ENCODE peak calls at places on chromosome 1, in seven cellular contexts. K, T, X, V, D, F and J are unnamed samples.
A peak's percentile ranks its signal among the peaks of the same experiment; 100 is the strongest.

GRCh38 chr1:110672753-110673108 is 2.0 kb downstream of the KCNA3 start:
- DNase-seq in K (no peak), T (peak; percentile 66), X (peak; percentile 29), V (no peak), D (no peak), F (no peak), J (peak; percentile 78)

GRCh38 chr1:246506785-246507639 is at the start of gene SMYD3:
- DNase-seq in K (peak; percentile 71), T (peak; percentile 84), X (peak; percentile 82), V (no peak), D (peak; percentile 90), F (peak; percentile 73), J (peak; percentile 88)

GRCh38 chr1:238752332-238752731 is 634.0 kb upstream of the CHRM3 start:
- DNase-seq in K (no peak), T (no peak), X (no peak), V (no peak), D (no peak), F (no peak), J (no peak)

GRCh38 chr1:168470821-168471473 is 72.8 kb downstream of the XCL2 start:
- DNase-seq in K (no peak), T (no peak), X (no peak), V (no peak), D (no peak), F (peak; percentile 95), J (no peak)

GRCh38 chr1:23214640-23215039 is 2.7 kb downstream of the HTR1D start:
- DNase-seq in K (no peak), T (no peak), X (no peak), V (no peak), D (no peak), F (no peak), J (no peak)

GRCh38 chr1:47709302-47710074 is 271.6 kb downstream of the FOXD2 start:
- DNase-seq in K (no peak), T (no peak), X (no peak), V (no peak), D (no peak), F (no peak), J (no peak)

GRCh38 chr1:2212167-2212541 is 16.0 kb upstream of the SKI start:
- DNase-seq in K (no peak), T (no peak), X (no peak), V (no peak), D (no peak), F (no peak), J (no peak)

GRCh38 chr1:145965119-145965744 is 742 bp downstream of the POLR3GL start:
- DNase-seq in K (no peak), T (no peak), X (no peak), V (no peak), D (no peak), F (no peak), J (no peak)

GRCh38 chr1:14571810-14572767 is 26.4 kb upstream of the KAZN start:
- DNase-seq in K (no peak), T (no peak), X (peak; percentile 34), V (no peak), D (no peak), F (no peak), J (peak; percentile 68)

GRCh38 chr1:203465943-203466342 is 9.7 kb upstream of the PRELP start:
- DNase-seq in K (no peak), T (no peak), X (no peak), V (no peak), D (no peak), F (no peak), J (no peak)

GRCh38 chr1:19336543-19336942 is 24.4 kb downstream of the SLC66A1 start:
- DNase-seq in K (no peak), T (no peak), X (no peak), V (no peak), D (no peak), F (peak; percentile 70), J (peak; percentile 34)

GRCh38 chr1:236990052-236990445 is 14.2 kb downstream of the MT1HL1 start:
- DNase-seq in K (no peak), T (no peak), X (no peak), V (no peak), D (no peak), F (no peak), J (peak; percentile 5)

GRCh38 chr1:902023-902422 is 21.7 kb upstream of the SAMD11 start:
- DNase-seq in K (no peak), T (no peak), X (no peak), V (no peak), D (no peak), F (no peak), J (peak; percentile 0)

GRCh38 chr1:210262167-210262896 is 29.7 kb downstream of the SERTAD4 start:
- DNase-seq in K (no peak), T (no peak), X (no peak), V (peak; percentile 8), D (no peak), F (peak; percentile 72), J (no peak)

GRCh38 chr1:53498555-53499142 is 39.5 kb downstream of the DMRTB1 start:
- DNase-seq in K (no peak), T (no peak), X (peak; percentile 30), V (no peak), D (no peak), F (no peak), J (no peak)

GRCh38 chr1:205237526-205238484 is 10.1 kb downstream of the TMCC2 start:
- DNase-seq in K (peak; percentile 57), T (peak; percentile 36), X (no peak), V (no peak), D (peak; percentile 37), F (no peak), J (peak; percentile 41)

GRCh38 chr1:218717611-218718010 is 372.5 kb downstream of the TGFB2 start:
- DNase-seq in K (no peak), T (no peak), X (no peak), V (no peak), D (no peak), F (no peak), J (no peak)

DNA sequence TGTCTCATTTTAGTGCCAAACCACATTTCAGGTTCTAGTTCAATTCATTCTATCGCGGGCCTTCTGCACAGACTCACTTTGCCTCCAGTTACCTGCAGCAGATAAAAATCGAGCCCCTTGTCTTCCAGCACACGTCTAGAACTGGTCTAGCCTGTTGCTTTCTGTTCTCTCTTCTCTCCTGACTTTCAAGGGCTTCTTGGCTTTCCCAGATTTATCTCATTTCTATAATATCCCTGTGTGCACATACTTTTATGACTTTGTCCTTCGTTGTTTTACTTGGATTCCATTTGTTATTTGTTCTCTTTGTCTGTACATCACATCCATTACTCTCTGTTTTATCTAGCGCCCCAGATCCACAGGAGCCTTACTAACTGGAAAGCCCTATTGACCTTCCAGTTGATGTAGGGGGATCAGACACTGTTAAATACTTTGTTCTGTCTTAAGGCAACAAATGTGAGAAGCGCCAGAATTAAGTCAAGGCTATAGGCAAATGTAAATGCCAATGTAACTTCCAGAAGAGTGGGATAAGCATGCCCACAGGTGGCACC is 284.5 kb upstream of the ADGRL4 start:
- DNase-seq in K (no peak), T (no peak), X (no peak), V (no peak), D (no peak), F (no peak), J (no peak)
- TF ChIP-seq CTCF in K (no peak), T (no peak), X (no peak), V (no peak), D (no peak), F (no peak), J (no peak)

DNA sequence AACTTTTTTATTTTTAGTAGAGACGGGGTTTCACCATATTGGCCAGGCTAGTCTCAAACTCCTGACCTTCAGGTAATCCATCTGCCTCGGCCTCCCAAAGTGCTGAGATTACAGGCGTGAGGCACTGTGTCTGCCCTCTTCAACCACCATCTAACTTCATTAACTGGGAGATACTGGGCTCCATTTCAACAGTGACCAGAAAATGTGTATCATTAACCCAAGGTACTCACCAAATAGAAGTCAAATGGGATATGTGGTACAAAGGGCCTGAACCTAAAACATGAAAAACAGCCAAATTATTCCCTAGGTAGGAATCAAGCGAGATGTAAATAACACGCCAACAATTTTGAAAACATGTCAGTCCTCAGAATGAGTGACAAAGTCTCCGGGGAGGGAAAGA is 1.2 kb downstream of the ILF2 start:
- DNase-seq in K (no peak), T (no peak), X (no peak), V (no peak), D (no peak), F (no peak), J (no peak)
- H3K4me3 ChIP-seq in K (peak overlapping the region; percentile 78), T (peak overlapping the region; percentile 81), X (peak overlapping the region; percentile 75), V (peak overlapping the region; percentile 91), D (peak overlapping the region; percentile 84), F (peak overlapping the region; percentile 82), J (peak overlapping the region; percentile 97)

DNA sequence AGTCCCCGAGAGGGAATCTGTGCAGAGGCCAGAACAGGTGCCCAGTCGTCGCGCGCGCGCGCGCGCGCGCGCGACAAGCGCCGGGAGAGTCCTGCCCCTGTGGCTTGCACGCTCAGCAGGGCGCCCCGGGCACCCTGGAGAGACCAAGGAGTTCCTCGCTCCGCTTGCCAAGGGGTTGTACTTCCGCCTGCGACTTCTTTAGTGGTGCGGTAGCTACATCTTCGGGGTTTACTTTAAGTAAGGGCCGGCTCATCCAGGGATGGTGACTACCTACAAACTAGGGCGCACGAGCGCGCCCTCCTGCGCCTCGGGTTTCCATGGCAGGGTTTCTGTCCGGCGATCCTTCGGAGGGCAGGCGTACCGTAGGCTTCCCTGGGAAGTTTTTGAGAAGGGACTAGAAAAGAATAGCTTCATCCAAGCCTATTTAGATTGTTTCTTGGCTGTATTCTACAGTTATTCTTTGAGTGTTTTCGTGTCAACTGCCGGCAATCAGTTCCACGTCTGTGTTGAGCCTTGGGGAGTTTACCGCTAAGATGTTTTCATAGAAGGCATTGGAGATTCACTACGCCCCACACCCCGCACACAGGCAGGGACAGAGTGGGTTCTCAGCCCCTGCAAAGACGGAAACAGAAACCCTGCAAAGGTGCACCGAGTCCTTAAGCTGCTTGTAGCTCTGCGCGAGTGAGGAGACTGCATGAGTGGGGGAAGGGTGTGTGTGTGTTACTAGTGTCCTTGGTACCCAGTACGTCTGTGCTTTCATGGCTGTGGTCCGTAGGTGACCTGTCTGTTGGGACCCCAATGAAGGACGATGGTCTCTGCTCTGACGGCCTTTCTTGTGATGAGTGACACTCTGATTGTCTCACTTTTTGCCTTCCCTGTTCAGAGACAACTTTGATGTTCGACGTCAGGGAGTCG is 1.7 kb downstream of the LHX4 start:
- DNase-seq in K (no peak), T (no peak), X (no peak), V (no peak), D (no peak), F (peak; percentile 65), J (peak; percentile 56)
- TF ChIP-seq CTCF in K (no peak), T (no peak), X (no peak), V (no peak), D (no peak), F (no peak), J (no peak)

DNA sequence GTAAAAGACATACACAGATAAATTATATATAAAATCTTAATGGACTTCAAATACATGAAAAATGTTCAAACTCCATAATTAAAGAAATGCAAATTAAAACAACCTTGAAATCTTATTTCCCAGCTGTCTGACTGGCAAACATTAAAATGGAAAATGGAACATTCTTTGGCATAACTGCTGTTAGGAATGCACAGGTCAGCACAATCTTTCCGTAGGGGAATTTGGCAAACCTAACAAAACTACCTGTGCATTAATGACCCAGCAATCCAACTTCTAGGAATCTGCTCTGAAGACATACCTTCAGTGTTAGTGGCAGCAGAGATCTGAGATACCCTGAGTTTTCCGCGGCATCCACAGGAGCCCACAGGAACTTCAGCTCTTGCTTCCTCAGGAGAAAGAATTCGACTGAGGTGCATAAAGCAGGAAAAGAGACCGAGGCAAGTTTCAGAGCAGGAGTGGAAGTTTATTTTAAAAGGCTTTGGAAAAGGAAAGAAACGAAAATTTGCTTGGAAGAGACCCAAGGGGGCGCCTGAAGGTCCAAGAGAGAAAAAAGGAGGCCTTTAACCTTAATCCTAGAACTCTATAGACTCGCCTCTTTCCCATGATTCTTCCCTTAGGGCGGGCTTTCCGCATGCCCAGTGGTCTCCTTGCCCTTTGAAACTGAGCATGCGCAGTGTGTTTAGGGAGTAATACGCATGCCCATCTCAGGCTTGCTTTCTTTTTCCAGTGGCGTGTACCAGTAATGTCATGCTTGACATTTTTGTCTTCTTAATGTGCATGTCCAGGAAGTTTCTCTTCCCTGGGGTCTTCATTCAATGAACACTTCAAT is 24.8 kb downstream of the LYPD8 start:
- DNase-seq in K (no peak), T (no peak), X (no peak), V (no peak), D (no peak), F (no peak), J (no peak)
- H3K4me3 ChIP-seq in K (no peak overlapping the region), T (no peak overlapping the region), X (no peak overlapping the region), V (no peak overlapping the region), D (no peak overlapping the region), F (no peak overlapping the region), J (no peak overlapping the region)